ENCODE peak calls at places on chromosomes 4 and X, in six cellular contexts. Q is A673, L is astrocyte of the spinal cord, G is HFF-Myc, F is astrocyte of the cerebellum, K is endothelial cell of umbilical vein. T is an unnamed sample.

GRCh38 chr4:57550143-57550542 is 440.0 kb upstream of the IGFBP7 start:
- DNase-seq in Q (no peak), L (no peak), G (no peak), F (no peak), K (no peak), T (no peak)

GRCh38 chr4:95045429-95045828 is 287.7 kb downstream of the BMPR1B start:
- DNase-seq in Q (no peak), L (no peak), G (no peak), F (no peak), K (no peak), T (no peak)

GRCh38 chr4:55297346-55297745 is 48.7 kb upstream of the SRD5A3 start:
- DNase-seq in Q (no peak), L (peak; percentile 31), G (no peak), F (no peak), K (no peak), T (no peak)

GRCh38 chr4:3045500-3045850 is 28.9 kb downstream of the HTT-AS start:
- DNase-seq in Q (no peak), L (peak; percentile 38), G (no peak), F (peak; percentile 6), K (no peak), T (peak; percentile 36)

GRCh38 chrX:32852203-32852602 is 359.1 kb downstream of the DMD start:
- DNase-seq in Q (no peak), L (no peak), G (no peak), F (no peak), K (no peak), T (no peak)

GRCh38 chr4:94208268-94208667 is 603 bp downstream of the SMARCAD1 start:
- DNase-seq in Q (no peak), L (no peak), G (no peak), F (no peak), K (no peak), T (no peak)

GRCh38 chrX:71282514-71283408 is 674 bp upstream of the NONO start:
- DNase-seq in Q (no peak), L (no peak), G (peak; percentile 17), F (peak; percentile 1), K (no peak), T (no peak)

GRCh38 chr4:71769434-71769833 is 14.4 kb downstream of the GC start:
- DNase-seq in Q (no peak), L (no peak), G (no peak), F (no peak), K (no peak), T (no peak)

GRCh38 chr4:85823295-85823694 is 348.3 kb downstream of the ARHGAP24 start:
- DNase-seq in Q (peak; percentile 5), L (peak; percentile 50), G (no peak), F (no peak), K (peak; percentile 67), T (no peak)

GRCh38 chr4:16686195-16686594 is 212.2 kb downstream of the LDB2 start:
- DNase-seq in Q (peak; percentile 81), L (peak; percentile 85), G (peak; percentile 62), F (peak; percentile 64), K (peak; percentile 82), T (peak; percentile 99)

GRCh38 chr4:139503622-139504166 is 49.8 kb downstream of the RAB33B start:
- DNase-seq in Q (no peak), L (no peak), G (no peak), F (no peak), K (no peak), T (no peak)

GRCh38 chr4:108072300-108072699 is 82.6 kb downstream of the HADH start:
- DNase-seq in Q (no peak), L (no peak), G (no peak), F (no peak), K (no peak), T (no peak)

GRCh38 chrX:32408389-32408788 is 803.0 kb downstream of the DMD start:
- DNase-seq in Q (peak; percentile 1), L (no peak), G (no peak), F (no peak), K (no peak), T (no peak)

GRCh38 chr4:47032405-47033106 is 1.2 kb downstream of the GABRB1 start:
- DNase-seq in Q (peak; percentile 87), L (peak; percentile 51), G (peak; percentile 11), F (peak; percentile 40), K (peak; percentile 38), T (no peak)

GRCh38 chr4:82891728-82892466 is 944 bp upstream of the SEC31A start:
- DNase-seq in Q (no peak), L (peak; percentile 42), G (no peak), F (no peak), K (no peak), T (no peak)

DNA sequence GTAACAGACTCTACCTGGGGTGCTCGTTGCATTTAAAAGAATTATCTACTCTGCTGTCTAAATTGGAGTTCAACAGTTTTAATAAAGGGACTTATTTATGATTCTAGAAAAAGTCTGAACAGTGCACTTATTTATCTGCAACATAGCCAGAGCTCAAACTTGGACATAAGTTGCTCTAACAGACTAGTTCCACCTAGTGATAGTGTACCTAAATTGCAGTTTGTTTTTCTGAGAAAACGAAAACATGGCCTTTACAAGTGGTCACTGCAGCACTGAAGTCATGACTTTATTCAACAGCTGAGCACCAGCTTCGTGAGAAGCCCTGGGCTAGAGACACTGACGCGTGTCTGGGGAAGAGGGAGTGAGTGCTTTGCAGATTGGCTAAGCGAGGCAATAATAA is 77.3 kb upstream of the IGSF1 start:
- DNase-seq in Q (peak; percentile 3), L (no peak), G (no peak), F (no peak), K (peak; percentile 0), T (no peak)
- TF ChIP-seq CTCF in Q (peak; percentile 22), L (no peak), G (no peak), F (no peak), K (no peak), T (no peak)

GRCh38 chr4:1214101-1215095 is 34.5 kb downstream of the CTBP1 start:
- DNase-seq in Q (no peak), L (no peak), G (no peak), F (no peak), K (no peak), T (no peak)

GRCh38 chr4:1211951-1212545 is 36.9 kb downstream of the CTBP1 start:
- DNase-seq in Q (no peak), L (no peak), G (no peak), F (no peak), K (no peak), T (no peak)

GRCh38 chr4:1215347-1216075 is 33.4 kb downstream of the CTBP1 start:
- DNase-seq in Q (no peak), L (no peak), G (no peak), F (no peak), K (no peak), T (no peak)

GRCh38 chr4:1212546-1213335 is 36.2 kb downstream of the CTBP1 start:
- DNase-seq in Q (no peak), L (no peak), G (no peak), F (no peak), K (no peak), T (no peak)

GRCh38 chr4:1213336-1213995 is 35.5 kb downstream of the CTBP1 start:
- DNase-seq in Q (no peak), L (no peak), G (no peak), F (no peak), K (no peak), T (no peak)
- H3K4me3 ChIP-seq in Q (no peak overlapping the region), L (no peak overlapping the region), G (no peak overlapping the region), F (no peak overlapping the region), K (no peak overlapping the region), T (no peak overlapping the region)

GRCh38 chrX:72568406-72569092 is 4.1 kb downstream of the HDAC8 start:
- DNase-seq in Q (no peak), L (peak; percentile 67), G (no peak), F (no peak), K (peak; percentile 64), T (no peak)

GRCh38 chrX:72573158-72573511 is 492 bp upstream of the HDAC8 start:
- DNase-seq in Q (peak; percentile 0), L (no peak), G (no peak), F (no peak), K (no peak), T (no peak)

GRCh38 chrX:72566448-72566847 is 6.2 kb downstream of the HDAC8 start:
- DNase-seq in Q (no peak), L (no peak), G (no peak), F (no peak), K (no peak), T (no peak)

GRCh38 chrX:72572248-72573157 is at the start of gene HDAC8:
- DNase-seq in Q (peak; percentile 80), L (peak; percentile 90), G (peak; percentile 50), F (peak; percentile 66), K (peak; percentile 85), T (no peak)

GRCh38 chrX:72569786-72570185 is 2.9 kb downstream of the HDAC8 start:
- DNase-seq in Q (no peak), L (peak; percentile 85), G (no peak), F (peak; percentile 85), K (peak; percentile 22), T (no peak)
- TF ChIP-seq CTCF in Q (no peak), L (peak; percentile 18), G (no peak), F (peak; percentile 28), K (no peak), T (no peak)

GRCh38 chr4:42339935-42340406 is 57.3 kb upstream of the SHISA3 start:
- DNase-seq in Q (no peak), L (peak; percentile 57), G (no peak), F (no peak), K (peak; percentile 88), T (no peak)
- H3K4me3 ChIP-seq in Q (no peak overlapping the region), L (no peak overlapping the region), G (no peak overlapping the region), F (no peak overlapping the region), K (no peak overlapping the region), T (no peak overlapping the region)

GRCh38 chr4:121998024-121998423 is 46.2 kb upstream of the TRPC3 start:
- DNase-seq in Q (peak; percentile 48), L (no peak), G (no peak), F (no peak), K (no peak), T (no peak)
- TF ChIP-seq CTCF in Q (peak; percentile 42), L (no peak), G (peak; percentile 34), F (peak; percentile 8), K (no peak), T (no peak)

GRCh38 chrX:152898442-152898841 is 575 bp downstream of the ZNF185 start:
- DNase-seq in Q (no peak), L (no peak), G (no peak), F (no peak), K (no peak), T (no peak)
- H3K4me3 ChIP-seq in Q (peak overlapping the region; percentile 29), L (peak overlapping the region; percentile 39), G (no peak overlapping the region), F (peak overlapping the region; percentile 42), K (peak overlapping the region; percentile 48), T (peak overlapping the region; percentile 49)

T was measured in AG04449.